ENCODE peak calls at places on chromosomes 5 and 9, in four cellular contexts. T, I, V and W are unnamed samples.

GRCh38 chr9:74974558-74974957 is 21.8 kb upstream of the C9orf40 start:
- DNase-seq in V (no peak), I (no peak), T (no peak), W (no peak)

GRCh38 chr5:74556631-74557595 is 83.6 kb downstream of the ENC1 start:
- DNase-seq in V (no peak), T (peak; percentile 37), I (no peak), W (no peak)

GRCh38 chr5:50666261-50667078 is at the start of gene PARP8:
- DNase-seq in I (no peak), V (no peak), T (peak; percentile 83), W (peak; percentile 66)

GRCh38 chr5:81579525-81579924 is 171.4 kb downstream of the SSBP2 start:
- DNase-seq in T (peak; percentile 66), I (no peak), V (peak; percentile 29), W (no peak)

GRCh38 chr9:133342570-133342969 is 5.4 kb downstream of the MED22 start:
- DNase-seq in I (no peak), T (peak; percentile 57), V (no peak), W (peak; percentile 49)

GRCh38 chr5:178143901-178144300 is 9.8 kb downstream of the NHP2 start:
- DNase-seq in T (no peak), I (no peak), V (no peak), W (no peak)

GRCh38 chr5:143116817-143117216 is 286.7 kb downstream of the NR3C1 start:
- DNase-seq in T (no peak), V (no peak), I (no peak), W (no peak)

GRCh38 chr5:135993894-135994514 is 34.8 kb upstream of the TGFBI start:
- DNase-seq in I (peak; percentile 39), V (no peak), T (peak; percentile 78), W (no peak)

GRCh38 chr9:133023117-133023890 is 7.5 kb upstream of the GTF3C5 start:
- DNase-seq in T (no peak), V (no peak), I (no peak), W (peak; percentile 47)

GRCh38 chr5:64457846-64458245 is 48.0 kb upstream of the RGS7BP start:
- DNase-seq in V (no peak), T (no peak), I (no peak), W (no peak)

GRCh38 chr9:116382053-116382452 is 228.5 kb downstream of the PAPPA start:
- DNase-seq in T (no peak), I (no peak), V (no peak), W (no peak)

GRCh38 chr9:113616716-113617496 is 153.4 kb downstream of the RGS3 start:
- DNase-seq in V (no peak), T (no peak), I (no peak), W (no peak)

GRCh38 chr9:83444110-83444509 is 94.1 kb downstream of the FRMD3 start:
- DNase-seq in I (no peak), V (no peak), T (peak; percentile 44), W (no peak)

GRCh38 chr5:42583322-42583721 is 160.1 kb downstream of the GHR start:
- DNase-seq in T (peak; percentile 37), I (peak; percentile 64), V (peak; percentile 79), W (peak; percentile 58)

GRCh38 chr5:88691945-88692868 is 190.8 kb downstream of the MEF2C start:
- DNase-seq in T (no peak), I (no peak), V (no peak), W (peak; percentile 42)

GRCh38 chr5:109998208-109998607 is 308.5 kb downstream of the MAN2A1 start:
- DNase-seq in T (no peak), V (no peak), I (no peak), W (no peak)

GRCh38 chr5:62935660-62936059 is 357.0 kb downstream of the LRRC70 start:
- DNase-seq in T (no peak), V (no peak), I (no peak), W (no peak)

GRCh38 chr5:67021522-67022316 is 174.9 kb downstream of the CD180 start:
- DNase-seq in I (no peak), T (no peak), V (no peak), W (no peak)

GRCh38 chr5:54443264-54443663 is 12.2 kb upstream of the HSPB3 start:
- DNase-seq in T (peak; percentile 40), I (peak; percentile 15), V (peak; percentile 22), W (no peak)

GRCh38 chr5:66171349-66172344 is 27.5 kb downstream of the SREK1 start:
- DNase-seq in T (peak; percentile 34), I (peak; percentile 32), V (peak; percentile 28), W (no peak)

GRCh38 chr5:112366987-112367386 is 52.1 kb downstream of the EPB41L4A start:
- DNase-seq in T (peak; percentile 27), V (peak; percentile 43), I (peak; percentile 20), W (peak; percentile 33)

GRCh38 chr5:180469866-180470265 is 24.3 kb upstream of the CNOT6 start:
- DNase-seq in V (no peak), T (no peak), I (no peak), W (no peak)

GRCh38 chr5:68247627-68248026 is 32.1 kb downstream of the PIK3R1 start:
- DNase-seq in I (no peak), V (no peak), T (no peak), W (no peak)

GRCh38 chr9:127396808-127397721 is at the start of gene SLC2A8:
- DNase-seq in V (peak; percentile 99), T (peak; percentile 96), I (peak; percentile 99), W (peak; percentile 99)

GRCh38 chr9:79403495-79403894 is 168.3 kb upstream of the TLE4 start:
- DNase-seq in I (no peak), V (no peak), T (no peak), W (no peak)
- TF ChIP-seq FOXJ3 in I (no peak), V (no peak), T (no peak), W (no peak)

DNA sequence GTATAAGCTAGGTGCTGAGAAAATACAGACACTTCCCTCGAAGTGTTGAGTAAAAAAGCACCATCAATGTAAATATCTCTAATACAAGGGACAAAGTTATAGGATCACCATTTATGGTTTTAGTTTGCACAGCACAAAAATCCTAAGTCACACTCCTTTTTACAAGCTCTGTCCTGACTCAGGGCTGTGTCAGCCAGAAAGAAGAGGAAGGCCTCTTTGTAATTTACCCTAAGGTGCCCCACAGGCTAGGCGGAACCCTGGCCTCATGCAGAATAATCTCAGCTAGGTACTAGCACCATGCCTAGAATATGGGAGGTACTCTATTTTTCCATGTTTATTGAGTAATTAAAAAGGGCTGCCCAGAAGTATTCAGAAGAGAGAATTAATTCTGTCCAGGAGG is 36.9 kb downstream of the HAVCR1 start:
- DNase-seq in V (no peak), T (no peak), I (no peak), W (no peak)
- TF ChIP-seq FOXJ3 in V (no peak), T (no peak), I (no peak), W (no peak)

GRCh38 chr9:105191508-105192118 is 52.8 kb upstream of the SLC44A1 start:
- DNase-seq in T (no peak), I (peak; percentile 95), V (no peak), W (no peak)
- TF ChIP-seq FOXJ3 in T (no peak), I (peak; percentile 88), V (no peak), W (no peak)

DNA sequence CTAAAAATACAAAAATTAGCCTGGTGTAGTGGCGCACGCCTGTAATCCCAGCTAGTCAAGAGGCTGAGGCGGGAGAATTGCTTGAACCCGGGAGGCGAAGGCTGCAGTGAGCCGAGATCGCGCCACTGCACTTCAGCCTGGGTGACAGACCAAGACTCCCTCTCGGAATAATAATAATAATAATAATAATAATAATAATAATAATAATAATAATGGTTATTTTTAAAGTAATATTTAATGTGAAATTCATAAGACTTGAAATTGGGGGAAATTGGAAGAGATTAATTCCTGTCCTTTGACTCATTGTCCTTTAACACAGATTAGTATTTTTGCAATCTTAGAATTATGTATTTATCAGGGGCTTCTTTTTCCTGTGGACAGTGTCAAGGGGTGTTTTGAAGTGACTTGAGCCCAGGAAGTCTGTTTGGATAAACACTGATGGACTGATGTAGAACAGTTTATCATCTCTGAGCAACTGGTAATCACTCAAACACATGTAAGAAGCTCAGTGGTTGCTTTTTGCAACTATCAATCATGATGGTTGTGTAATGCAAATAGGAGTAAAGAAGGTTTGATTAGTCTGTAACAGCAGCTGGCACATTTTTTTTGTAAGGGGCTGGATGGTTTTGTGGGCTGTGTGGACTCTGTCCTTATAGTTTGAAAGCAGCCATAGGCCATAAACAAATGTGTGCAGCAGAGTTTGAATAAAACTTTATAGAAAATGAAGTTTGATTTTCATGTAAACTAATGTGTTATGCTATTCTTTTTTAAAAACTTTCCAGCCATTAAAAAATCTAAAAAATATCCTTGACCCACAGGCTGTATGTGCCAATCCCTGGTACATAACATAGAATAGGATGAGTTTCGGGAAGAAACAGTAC is 93.5 kb downstream of the F2RL2 start:
- DNase-seq in I (peak; percentile 18), T (no peak), V (peak; percentile 19), W (no peak)
- TF ChIP-seq FOXJ3 in I (no peak), T (no peak), V (no peak), W (no peak)